ENCODE peak calls at places on chromosome 18, in four cellular contexts. One of them, this sample, is unnamed.

GRCh38 chr18:79546781-79547272 is 132.8 kb upstream of the CTDP1 start:
- DNase-seq in HepG2: no peak
- DNase-seq in K562: no peak
- DNase-seq in GM12878: no peak
- DNase-seq in this sample: no peak

GRCh38 chr18:647304-647703 is 10.1 kb upstream of the TYMS start:
- DNase-seq in HepG2: no peak
- DNase-seq in K562: no peak
- DNase-seq in GM12878: no peak
- DNase-seq in this sample: no peak

GRCh38 chr18:9827856-9828793 is 57.6 kb upstream of the TXNDC2 start:
- DNase-seq in HepG2: no peak
- DNase-seq in K562: peak; percentile 82
- DNase-seq in GM12878: no peak
- DNase-seq in this sample: no peak

GRCh38 chr18:79489900-79490592 is 94.3 kb downstream of the NFATC1 start:
- DNase-seq in HepG2: no peak
- DNase-seq in K562: no peak
- DNase-seq in GM12878: no peak
- DNase-seq in this sample: no peak

GRCh38 chr18:58135806-58136331 is 91.8 kb downstream of the NEDD4L start:
- DNase-seq in HepG2: peak; percentile 31
- DNase-seq in K562: peak; percentile 67
- DNase-seq in GM12878: peak; percentile 45
- DNase-seq in this sample: peak; percentile 74

GRCh38 chr18:26655614-26656400 is 107.5 kb upstream of the KCTD1 start:
- DNase-seq in HepG2: no peak
- DNase-seq in K562: no peak
- DNase-seq in GM12878: no peak
- DNase-seq in this sample: peak; percentile 74

GRCh38 chr18:50982802-50983179 is 15.0 kb downstream of the ELAC1 start:
- DNase-seq in HepG2: no peak
- DNase-seq in K562: no peak
- DNase-seq in GM12878: no peak
- DNase-seq in this sample: no peak

GRCh38 chr18:10455726-10456453 is 1.5 kb downstream of the APCDD1 start:
- DNase-seq in HepG2: no peak
- DNase-seq in K562: no peak
- DNase-seq in GM12878: no peak
- DNase-seq in this sample: peak; percentile 15

GRCh38 chr18:41134426-41134825 is 820.6 kb upstream of the PIK3C3 start:
- DNase-seq in HepG2: no peak
- DNase-seq in K562: no peak
- DNase-seq in GM12878: no peak
- DNase-seq in this sample: no peak

GRCh38 chr18:43061318-43061717 is 54.2 kb downstream of the RIT2 start:
- DNase-seq in HepG2: no peak
- DNase-seq in K562: no peak
- DNase-seq in GM12878: no peak
- DNase-seq in this sample: no peak

GRCh38 chr18:69400976-69401474 is 337 bp downstream of the DOK6 start:
- DNase-seq in HepG2: no peak
- DNase-seq in K562: no peak
- DNase-seq in GM12878: no peak
- DNase-seq in this sample: peak; percentile 36

GRCh38 chr18:69401475-69402218 is 959 bp downstream of the DOK6 start:
- DNase-seq in HepG2: no peak
- DNase-seq in K562: no peak
- DNase-seq in GM12878: no peak
- DNase-seq in this sample: peak; percentile 21

GRCh38 chr18:69400253-69400975 is at the start of gene DOK6:
- DNase-seq in HepG2: peak; percentile 84
- DNase-seq in K562: no peak
- DNase-seq in GM12878: no peak
- DNase-seq in this sample: peak; percentile 67

GRCh38 chr18:69399253-69399652 is 1.4 kb upstream of the DOK6 start:
- DNase-seq in HepG2: no peak
- DNase-seq in K562: no peak
- DNase-seq in GM12878: no peak
- DNase-seq in this sample: no peak

GRCh38 chr18:69402219-69402989 is 1.7 kb downstream of the DOK6 start:
- DNase-seq in HepG2: peak; percentile 7
- DNase-seq in K562: no peak
- DNase-seq in GM12878: no peak
- DNase-seq in this sample: peak; percentile 29
- TF ChIP-seq SP1 in HepG2: no peak
- TF ChIP-seq SP1 in K562: no peak
- TF ChIP-seq SP1 in GM12878: no peak
- TF ChIP-seq SP1 in this sample: no peak

GRCh38 chr18:4108016-4108415 is 347.1 kb downstream of the DLGAP1 start:
- DNase-seq in HepG2: no peak
- DNase-seq in K562: no peak
- DNase-seq in GM12878: no peak
- DNase-seq in this sample: no peak

GRCh38 chr18:4106407-4107033 is 348.6 kb downstream of the DLGAP1 start:
- DNase-seq in HepG2: peak; percentile 49
- DNase-seq in K562: peak; percentile 37
- DNase-seq in GM12878: no peak
- DNase-seq in this sample: peak; percentile 84

DNA sequence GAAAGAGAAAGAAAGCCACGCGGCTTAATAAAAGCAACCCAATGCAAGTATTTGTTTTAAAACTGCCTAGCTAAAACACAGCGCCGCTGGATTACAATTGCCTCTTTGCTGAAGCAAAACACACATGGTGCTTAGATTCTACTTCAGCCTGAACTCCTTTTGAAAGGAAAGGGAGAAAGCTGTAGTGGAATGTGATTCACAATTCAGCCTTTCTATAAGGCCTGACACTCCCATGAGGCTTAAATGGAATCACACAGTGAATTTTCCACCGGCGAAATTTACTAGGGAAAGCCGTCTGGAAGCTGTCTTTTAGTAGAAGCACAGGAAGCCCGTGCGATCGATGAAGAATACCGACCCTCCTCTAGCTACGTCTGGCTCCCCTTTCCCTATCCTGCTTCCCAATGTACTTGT is 348.1 kb downstream of the DLGAP1 start:
- DNase-seq in HepG2: no peak
- DNase-seq in K562: no peak
- DNase-seq in GM12878: no peak
- DNase-seq in this sample: no peak
- TF ChIP-seq ESRRA in HepG2: no peak
- TF ChIP-seq ESRRA in K562: no peak
- TF ChIP-seq ESRRA in GM12878: no peak
- TF ChIP-seq ESRRA in this sample: no peak

DNA sequence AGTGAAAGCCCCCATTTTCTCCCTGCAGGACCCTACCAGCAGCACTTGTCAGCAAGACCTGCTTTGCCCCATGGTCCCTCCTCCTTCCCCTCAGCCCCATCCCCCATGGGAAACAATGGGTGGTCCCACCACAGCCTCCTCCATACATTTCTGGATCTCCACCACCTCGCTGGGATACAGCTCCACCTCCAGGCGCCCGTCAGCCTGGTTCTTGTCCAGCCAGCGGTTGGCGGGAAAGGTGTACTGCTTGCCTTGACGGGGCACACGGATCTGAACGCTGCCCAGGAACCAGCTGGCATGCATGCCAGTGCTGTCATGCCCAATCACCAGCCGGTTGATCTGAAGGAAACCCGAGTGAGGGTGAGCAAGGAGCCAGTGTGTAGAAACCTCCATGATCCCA is 90.9 kb downstream of the LOXHD1 start:
- DNase-seq in HepG2: no peak
- DNase-seq in K562: no peak
- DNase-seq in GM12878: no peak
- DNase-seq in this sample: no peak
- TF ChIP-seq SP1 in HepG2: no peak
- TF ChIP-seq SP1 in K562: no peak
- TF ChIP-seq SP1 in GM12878: no peak
- TF ChIP-seq SP1 in this sample: no peak

GRCh38 chr18:76658627-76659026 is 163.6 kb upstream of the ZNF516 start:
- DNase-seq in HepG2: no peak
- DNase-seq in K562: peak; percentile 28
- DNase-seq in GM12878: no peak
- DNase-seq in this sample: peak; percentile 83
- TF ChIP-seq ESRRA in HepG2: no peak
- TF ChIP-seq ESRRA in K562: no peak
- TF ChIP-seq ESRRA in GM12878: no peak
- TF ChIP-seq ESRRA in this sample: no peak

This sample was measured in WTC11.